ENCODE peak calls at places on chromosomes 5 and 9, in ten cellular contexts. H is upper lobe of left lung; E is activated T-cell treated with anti-CD3 and anti-CD28 coated beads, Interleukin-2, amount 50 U/mL, for 72 hours; C is stimulated activated naive CD8-positive, alpha-beta T cell treated with anti-CD3 and anti-CD28 coated beads, Interleukin-15, Interleukin-2, amounts not matched to agents 100 U/mL and 50 U/mL, for 24 hours; U is activated T-helper 17 cell treated with anti-CD3 and anti-CD28 coated beads, Interleukin-2, amount 50 U/mL, for 72 hours; M is activated CD8-positive, alpha-beta memory T cell treated with anti-CD3 and anti-CD28 coated beads, Interleukin-2, amount 10 ng/mL, durations not matched to agents 7 days and 5 days; Z is memory B cell; V is T-cell; G is left lobe of liver; Q is activated CD8-positive, alpha-beta T cell treated with anti-CD3 and anti-CD28 coated beads, Interleukin-2, amount 10 ng/mL, durations not matched to agents 7 days and 5 days. T is an unnamed sample.

GRCh38 chr9:120016231-120016630 is 563.7 kb downstream of the CDK5RAP2 start:
- ATAC-seq in H (no peak), E (no peak), C (no peak), U (no peak), M (no peak), Z (no peak), V (no peak), G (no peak), Q (no peak), T (no peak)

GRCh38 chr9:19516348-19516747 is 107.5 kb downstream of the ACER2 start:
- ATAC-seq in H (no peak), E (peak), C (peak), U (peak), M (peak), Z (no peak), V (no peak), G (no peak), Q (no peak), T (no peak)

GRCh38 chr5:13385066-13385465 is 559.4 kb downstream of the DNAH5 start:
- ATAC-seq in H (no peak), E (no peak), C (no peak), U (no peak), M (no peak), Z (no peak), V (no peak), G (no peak), Q (no peak), T (no peak)

GRCh38 chr5:135979510-135979909 is 24.7 kb upstream of the LECT2 start:
- ATAC-seq in H (peak), E (no peak), C (no peak), U (no peak), M (no peak), Z (no peak), V (no peak), G (no peak), Q (no peak), T (peak)

GRCh38 chr9:127423591-127423933 is 620 bp upstream of the ZNF79 start:
- ATAC-seq in H (peak), E (no peak), C (no peak), U (no peak), M (no peak), Z (no peak), V (no peak), G (peak), Q (no peak), T (peak)

GRCh38 chr5:14915291-14915976 is 43.9 kb upstream of the ANKH start:
- ATAC-seq in H (no peak), E (no peak), C (no peak), U (no peak), M (no peak), Z (no peak), V (no peak), G (no peak), Q (no peak), T (no peak)

GRCh38 chr9:137168575-137168906 is 1.3 kb downstream of the LRRC26 start:
- ATAC-seq in H (peak), E (peak), C (no peak), U (peak), M (no peak), Z (peak), V (peak), G (peak), Q (peak), T (no peak)

GRCh38 chr5:176803943-176804498 is 6.3 kb upstream of the UNC5A start:
- ATAC-seq in H (no peak), E (no peak), C (no peak), U (no peak), M (no peak), Z (no peak), V (no peak), G (no peak), Q (no peak), T (no peak)

GRCh38 chr9:123724211-123724831 is 205.6 kb downstream of the DENND1A start:
- ATAC-seq in H (no peak), E (no peak), C (no peak), U (no peak), M (no peak), Z (no peak), V (no peak), G (peak), Q (no peak), T (no peak)

GRCh38 chr9:18393340-18394130 is 80.4 kb upstream of the ADAMTSL1 start:
- ATAC-seq in H (peak), E (no peak), C (no peak), U (no peak), M (no peak), Z (no peak), V (no peak), G (no peak), Q (no peak), T (peak)

GRCh38 chr5:118441034-118441433 is 547.3 kb downstream of the DTWD2 start:
- ATAC-seq in H (no peak), E (no peak), C (no peak), U (no peak), M (no peak), Z (no peak), V (no peak), G (no peak), Q (no peak), T (no peak)

GRCh38 chr5:98050583-98050982 is 722.9 kb upstream of the RGMB start:
- ATAC-seq in H (no peak), E (no peak), C (no peak), U (no peak), M (no peak), Z (no peak), V (no peak), G (no peak), Q (no peak), T (no peak)

GRCh38 chr9:5800969-5801738 is 31.8 kb downstream of the ERMP1 start:
- ATAC-seq in H (no peak), E (no peak), C (no peak), U (peak), M (no peak), Z (no peak), V (no peak), G (no peak), Q (no peak), T (no peak)

T was measured in gastroesophageal sphincter.